ENCODE peak calls at places on chromosomes 16 and 17, in ten cellular contexts. X, O, W, U, E, N, Q, J, Y and H are unnamed samples.

GRCh38 chr17:8862213-8863056 is 5.0 kb downstream of the PIK3R6 start:
- DNase-seq in U (no peak), W (no peak), X (no peak), Q (no peak), E (no peak), J (no peak), O (no peak), Y (peak), N (no peak), H (no peak)

GRCh38 chr16:82169861-82170845 is at the start of gene MPHOSPH6:
- DNase-seq in W (peak), Y (peak), J (peak), U (peak), O (peak), X (peak), E (peak), Q (peak), N (peak), H (peak)

GRCh38 chr17:70597774-70598173 is 428.4 kb downstream of the KCNJ2 start:
- DNase-seq in Y (no peak), J (no peak), O (no peak), Q (no peak), U (no peak), N (no peak), X (no peak), W (no peak), E (no peak), H (no peak)

GRCh38 chr16:85794696-85795095 is 4.6 kb downstream of the EMC8 start:
- DNase-seq in W (no peak), N (no peak), X (no peak), O (no peak), E (no peak), Q (no peak), J (no peak), Y (no peak), U (no peak), H (no peak)

GRCh38 chr17:76888661-76889060 is 20.5 kb downstream of the MGAT5B start:
- DNase-seq in N (no peak), X (no peak), O (no peak), Q (no peak), J (no peak), W (peak), E (no peak), U (no peak), Y (peak), H (peak)

GRCh38 chr17:13029340-13029739 is 11.5 kb upstream of the ELAC2 start:
- DNase-seq in Q (no peak), O (no peak), U (no peak), E (no peak), W (no peak), X (no peak), N (no peak), Y (no peak), J (no peak), H (no peak)

GRCh38 chr17:1376061-1376460 is 24.0 kb downstream of the YWHAE start:
- DNase-seq in E (no peak), O (no peak), Q (no peak), X (no peak), W (no peak), N (no peak), U (no peak), J (no peak), Y (no peak), H (no peak)

GRCh38 chr16:6611535-6611934 is 721.1 kb upstream of the RBFOX1 start:
- DNase-seq in N (no peak), J (no peak), X (no peak), O (no peak), Q (no peak), E (peak), W (peak), Y (no peak), U (no peak), H (no peak)

GRCh38 chr16:57999366-57999970 is 1.0 kb downstream of the ZNF319 start:
- DNase-seq in O (no peak), U (peak), W (no peak), Q (no peak), X (no peak), J (no peak), N (no peak), E (peak), Y (peak), H (no peak)

GRCh38 chr16:54582631-54583250 is 296.2 kb upstream of the IRX3 start:
- DNase-seq in O (no peak), X (no peak), U (no peak), Q (no peak), E (no peak), W (no peak), Y (no peak), J (no peak), N (no peak), H (peak)

GRCh38 chr16:54447606-54448440 is 161.2 kb upstream of the IRX3 start:
- DNase-seq in N (no peak), Y (peak), U (peak), O (peak), Q (no peak), X (no peak), J (no peak), W (peak), E (peak), H (no peak)

GRCh38 chr17:27929990-27930389 is 36.8 kb upstream of the LYRM9 start:
- DNase-seq in N (no peak), J (no peak), Q (no peak), E (peak), U (no peak), W (no peak), X (no peak), Y (peak), O (peak), H (no peak)

GRCh38 chr16:66324785-66325184 is 41.7 kb upstream of the CDH5 start:
- DNase-seq in X (peak), N (no peak), J (no peak), W (peak), O (peak), Y (peak), U (no peak), E (peak), Q (no peak), H (peak)

GRCh38 chr16:75478480-75479345 is 14.2 kb upstream of the TMEM170A start:
- DNase-seq in N (no peak), U (no peak), O (no peak), W (no peak), J (no peak), Q (no peak), E (no peak), Y (no peak), X (no peak), H (no peak)

GRCh38 chr16:56889206-56889605 is 24.2 kb downstream of the SLC12A3 start:
- DNase-seq in E (no peak), J (no peak), Q (no peak), X (no peak), O (no peak), U (no peak), Y (peak), W (no peak), N (no peak), H (no peak)

GRCh38 chr16:58605562-58605961 is 24.1 kb downstream of the CNOT1 start:
- DNase-seq in X (no peak), J (no peak), Q (no peak), E (no peak), Y (peak), U (no peak), W (no peak), O (no peak), N (no peak), H (no peak)

GRCh38 chr16:53093162-53093744 is 38.5 kb downstream of the CHD9 start:
- DNase-seq in Q (no peak), X (no peak), E (no peak), U (no peak), Y (no peak), N (no peak), W (no peak), J (no peak), O (no peak), H (no peak)

GRCh38 chr16:55102077-55102476 is 171.4 kb downstream of the IRX5 start:
- DNase-seq in O (no peak), X (no peak), W (no peak), Y (no peak), J (no peak), N (no peak), Q (no peak), E (no peak), U (no peak), H (no peak)

GRCh38 chr17:73232587-73233373 is 28.9 kb downstream of the CPSF4L start:
- DNase-seq in X (no peak), Q (no peak), E (peak), J (no peak), Y (peak), O (peak), W (peak), U (no peak), N (no peak), H (peak)

GRCh38 chr17:82238562-82239201 is 9.8 kb downstream of the SLC16A3 start:
- DNase-seq in W (peak), X (peak), Y (peak), J (no peak), N (peak), Q (peak), O (peak), U (peak), E (peak), H (no peak)

GRCh38 chr17:49388290-49388640 is 26.2 kb upstream of the ZNF652 start:
- DNase-seq in Q (no peak), Y (no peak), O (no peak), J (no peak), E (no peak), W (no peak), N (no peak), U (no peak), X (no peak), H (no peak)

GRCh38 chr16:11229432-11229831 is 26.6 kb downstream of the SOCS1 start:
- DNase-seq in J (no peak), E (no peak), U (no peak), X (no peak), O (no peak), W (no peak), Q (no peak), Y (no peak), N (no peak), H (no peak)

GRCh38 chr16:64870859-64871258 is 251.0 kb downstream of the CDH11 start:
- DNase-seq in Y (no peak), J (no peak), Q (no peak), O (no peak), N (no peak), W (no peak), U (no peak), X (no peak), E (no peak), H (no peak)

GRCh38 chr17:4497101-4497824 is 1.4 kb upstream of the SPNS2 start:
- DNase-seq in Q (no peak), J (peak), O (no peak), U (peak), W (no peak), Y (peak), X (peak), E (no peak), N (no peak), H (no peak)

GRCh38 chr16:57430955-57431354 is 16.2 kb downstream of the CIAPIN1 start:
- DNase-seq in E (no peak), J (no peak), Q (no peak), N (no peak), Y (no peak), U (no peak), O (no peak), W (no peak), X (no peak), H (no peak)

GRCh38 chr16:19356024-19356952 is 61.4 kb upstream of the TMC5 start:
- DNase-seq in J (no peak), W (no peak), Q (no peak), N (no peak), X (no peak), Y (no peak), O (no peak), E (no peak), U (no peak), H (no peak)

GRCh38 chr17:48127371-48128051 is 19.9 kb downstream of the SNX11 start:
- DNase-seq in J (no peak), N (no peak), X (no peak), O (no peak), E (peak), U (no peak), W (no peak), Q (no peak), Y (no peak), H (no peak)

GRCh38 chr16:19810817-19811731 is 73.6 kb downstream of the GPRC5B start:
- DNase-seq in N (no peak), O (peak), U (peak), Y (peak), Q (no peak), E (peak), W (peak), X (no peak), J (no peak), H (no peak)

GRCh38 chr16:22977294-22977697 is 163.3 kb downstream of the HS3ST2 start:
- DNase-seq in N (no peak), O (no peak), W (peak), J (no peak), Q (no peak), U (peak), Y (no peak), X (no peak), E (peak), H (no peak)

GRCh38 chr16:81738831-81739496 is 40.1 kb upstream of the PLCG2 start:
- DNase-seq in J (peak), Y (peak), W (peak), Q (no peak), O (no peak), N (peak), E (no peak), X (no peak), U (no peak), H (no peak)

GRCh38 chr16:17211797-17212196 is 259.0 kb downstream of the XYLT1 start:
- DNase-seq in X (no peak), Y (no peak), O (no peak), U (peak), J (no peak), E (peak), N (no peak), W (peak), Q (no peak), H (peak)

GRCh38 chr17:47301161-47301560 is 22.6 kb upstream of the EFCAB13 start:
- DNase-seq in X (no peak), O (no peak), Q (no peak), W (no peak), Y (no peak), U (no peak), N (no peak), J (no peak), E (no peak), H (no peak)

GRCh38 chr16:88815901-88816589 is 4.3 kb upstream of the APRT start:
- DNase-seq in U (no peak), Q (no peak), E (peak), J (peak), N (no peak), O (no peak), W (no peak), X (no peak), Y (no peak), H (peak)

GRCh38 chr16:77724174-77724573 is 1.9 kb downstream of the NUDT7 start:
- DNase-seq in U (no peak), Q (no peak), O (no peak), J (no peak), Y (no peak), E (no peak), W (no peak), N (no peak), X (no peak), H (no peak)

GRCh38 chr17:68296217-68297140 is 5.2 kb downstream of the ARSG start:
- DNase-seq in Q (no peak), J (no peak), O (no peak), Y (no peak), X (no peak), W (no peak), U (no peak), E (no peak), N (no peak), H (no peak)

GRCh38 chr17:4247981-4248388 is 15.8 kb downstream of the ANKFY1 start:
- DNase-seq in Q (no peak), W (peak), J (no peak), N (no peak), Y (no peak), U (no peak), X (no peak), E (no peak), O (no peak), H (no peak)

GRCh38 chr16:84105948-84106740 is 10.6 kb downstream of the MBTPS1 start:
- DNase-seq in U (no peak), J (no peak), Q (no peak), Y (no peak), E (no peak), X (no peak), N (no peak), W (no peak), O (no peak), H (no peak)
- TF ChIP-seq CTCF in U (no peak), J (no peak), Q (no peak), Y (no peak), E (no peak), X (no peak), N (no peak), W (no peak), O (no peak), H (no peak)

DNA sequence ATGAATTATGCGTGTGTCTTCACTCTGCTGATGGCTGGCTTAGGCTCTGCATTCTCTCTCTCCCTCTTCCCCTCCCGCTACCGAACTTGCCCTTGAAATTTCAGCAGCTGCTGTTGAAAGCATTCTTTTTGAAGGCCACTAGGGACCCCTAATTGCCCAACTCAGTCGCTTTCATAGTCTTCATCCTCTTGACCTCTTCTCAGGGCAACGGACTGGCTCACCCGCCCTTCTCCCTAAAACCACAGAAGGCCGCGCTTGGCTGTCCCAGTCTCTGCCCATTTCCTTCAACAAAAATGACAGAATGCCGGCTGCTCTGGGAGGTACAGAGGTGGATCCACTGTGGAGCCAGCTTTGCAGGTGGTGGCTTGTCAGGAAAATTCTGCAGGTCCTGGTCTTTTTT is 21.0 kb upstream of the FMNL1 start:
- DNase-seq in Y (no peak), U (peak), J (no peak), W (peak), E (no peak), Q (no peak), X (no peak), O (no peak), N (peak), H (no peak)
- TF ChIP-seq CTCF in Y (no peak), U (no peak), J (no peak), W (peak), E (no peak), Q (no peak), X (no peak), O (no peak), N (no peak), H (no peak)

GRCh38 chr16:51159864-51160263 is 8.8 kb upstream of the SALL1 start:
- DNase-seq in Y (no peak), E (no peak), W (no peak), U (no peak), N (no peak), Q (no peak), X (no peak), J (no peak), O (no peak), H (no peak)
- TF ChIP-seq CTCF in Y (no peak), E (no peak), W (no peak), U (no peak), N (no peak), Q (no peak), X (no peak), J (no peak), O (peak), H (peak)

DNA sequence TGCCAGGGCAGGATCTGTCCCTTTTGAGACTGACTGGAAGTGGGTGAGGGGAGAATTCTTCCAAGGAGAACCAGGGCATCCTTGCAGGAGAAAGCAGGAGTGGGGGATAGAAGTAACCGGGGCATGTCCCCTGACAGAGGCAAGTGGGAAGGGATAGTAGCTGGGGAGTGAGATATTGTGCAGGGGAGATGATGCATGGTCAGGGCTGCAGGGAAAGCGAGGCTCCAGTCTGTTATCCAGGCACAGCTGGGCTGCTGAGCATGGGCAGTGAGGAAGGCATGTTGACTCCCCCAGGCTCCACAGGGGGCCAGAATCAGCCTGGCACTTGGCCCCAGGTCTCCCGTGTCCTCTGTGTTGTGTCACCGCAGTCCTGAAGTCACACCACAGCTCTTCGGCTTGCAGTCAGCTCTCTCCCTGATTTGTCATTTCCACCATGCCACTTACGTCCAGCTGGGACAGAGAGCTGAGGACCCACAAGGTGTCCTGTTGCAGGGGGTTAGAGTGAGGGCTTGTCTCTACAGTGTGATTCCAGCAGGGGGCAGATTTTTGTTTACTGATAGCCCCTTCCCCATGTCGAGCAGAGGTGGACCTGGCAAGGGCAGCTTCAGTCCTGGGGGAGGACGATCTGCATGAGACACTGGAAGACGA is 40.9 kb downstream of the B9D1 start:
- DNase-seq in W (no peak), U (no peak), E (no peak), Y (no peak), N (no peak), Q (no peak), J (no peak), O (no peak), X (no peak), H (no peak)
- TF ChIP-seq CTCF in W (peak), U (peak), E (no peak), Y (peak), N (peak), Q (no peak), J (no peak), O (peak), X (no peak), H (peak)

GRCh38 chr17:37737971-37738370 is 6.9 kb downstream of the HNF1B start:
- DNase-seq in O (peak), J (no peak), E (no peak), Q (no peak), N (no peak), W (no peak), Y (peak), U (peak), X (no peak), H (no peak)

GRCh38 chr17:37740861-37741260 is 4.0 kb downstream of the HNF1B start:
- DNase-seq in N (no peak), O (no peak), J (no peak), Q (no peak), E (no peak), U (no peak), X (no peak), W (no peak), Y (no peak), H (no peak)

GRCh38 chr17:37736428-37736827 is 8.4 kb downstream of the HNF1B start:
- DNase-seq in X (no peak), Q (no peak), E (no peak), J (no peak), Y (no peak), U (no peak), N (no peak), O (no peak), W (no peak), H (no peak)

GRCh38 chr17:37735165-37735564 is 9.7 kb downstream of the HNF1B start:
- DNase-seq in X (no peak), U (no peak), E (no peak), J (no peak), N (no peak), W (no peak), Y (no peak), Q (no peak), O (no peak), H (no peak)

DNA sequence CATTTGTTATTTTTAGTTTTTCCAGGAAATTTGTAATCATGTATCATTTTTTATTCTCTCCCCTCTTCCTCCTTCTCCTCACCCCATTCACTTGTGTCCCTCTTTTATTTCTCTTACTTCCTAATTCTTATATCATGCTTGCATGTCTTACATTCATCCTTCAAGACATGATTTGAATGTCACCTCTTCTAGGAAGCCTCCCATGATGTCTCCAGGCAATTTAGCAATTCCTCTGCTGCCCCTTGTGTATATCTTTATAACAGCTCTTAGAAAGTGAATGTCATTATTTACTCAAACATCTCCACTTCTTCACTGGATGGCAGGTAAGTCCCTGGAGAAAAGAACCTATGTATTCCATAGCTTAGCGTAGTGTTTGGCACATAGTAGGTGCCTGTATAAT is 7.8 kb downstream of the HNF1B start:
- DNase-seq in Y (no peak), O (no peak), N (no peak), J (no peak), U (peak), W (no peak), Q (no peak), E (peak), X (no peak), H (no peak)
- TF ChIP-seq CTCF in Y (peak), O (peak), N (no peak), J (no peak), U (peak), W (no peak), Q (no peak), E (peak), X (no peak), H (no peak)